ENCODE peak calls at places on chromosome 9, in five cellular contexts. G is A549; S is activated CD8-positive, alpha-beta memory T cell treated with anti-CD3 and anti-CD28 coated beads for 24 hours; I is NCI-H1092; Y is amygdala. J is an unnamed sample.

GRCh38 chr9:75086443-75087278 is 1.3 kb downstream of the NMRK1 start:
- DNase-seq in G (no peak), S (no peak), I (no peak), Y (no peak), J (no peak)

GRCh38 chr9:134052491-134052890 is 15.3 kb downstream of the BRD3 start:
- DNase-seq in G (no peak), S (no peak), I (no peak), Y (no peak), J (peak)

GRCh38 chr9:124040186-124040920 is 28.8 kb downstream of the LHX2 start:
- DNase-seq in G (no peak), S (no peak), I (no peak), Y (no peak), J (no peak)

GRCh38 chr9:116494815-116495634 is 192.1 kb upstream of the TRIM32 start:
- DNase-seq in G (peak), S (no peak), I (peak), Y (no peak), J (no peak)

GRCh38 chr9:124886866-124887492 is 25.0 kb downstream of the ARPC5L start:
- DNase-seq in G (no peak), S (no peak), I (no peak), Y (no peak), J (no peak)

GRCh38 chr9:1298027-1298426 is 247.9 kb downstream of the DMRT2 start:
- DNase-seq in G (no peak), S (no peak), I (no peak), Y (no peak), J (no peak)

GRCh38 chr9:125620216-125620615 is 86.8 kb downstream of the MAPKAP1 start:
- DNase-seq in G (no peak), S (no peak), I (no peak), Y (no peak), J (no peak)

GRCh38 chr9:133638711-133639110 is 2.5 kb downstream of the DBH start:
- DNase-seq in G (no peak), S (no peak), I (no peak), Y (no peak), J (no peak)

GRCh38 chr9:134167530-134167931 is 3.2 kb upstream of the RNU6ATAC start:
- DNase-seq in G (peak), S (no peak), I (no peak), Y (no peak), J (no peak)

GRCh38 chr9:131678499-131679111 is 61.3 kb downstream of the RAPGEF1 start:
- DNase-seq in G (peak), S (peak), I (no peak), Y (no peak), J (no peak)

GRCh38 chr9:101398930-101399640 is 434 bp downstream of the ZNF189 start:
- DNase-seq in G (peak), S (no peak), I (no peak), Y (no peak), J (peak)

GRCh38 chr9:107784235-107784958 is 294.8 kb upstream of the KLF4 start:
- DNase-seq in G (peak), S (no peak), I (no peak), Y (no peak), J (peak)

J was measured in pancreas.